ENCODE peak calls at places on chromosomes 13 and 19, in seven cellular contexts. P, O, A, T, Q, G and I are unnamed samples.

GRCh38 chr19:49157445-49158224 is at the start of gene TRPM4:
- DNase-seq in P (peak; percentile 96), O (peak; percentile 95), A (peak; percentile 97), T (peak; percentile 91), Q (peak; percentile 26), G (no peak), I (no peak)

GRCh38 chr19:45878043-45878794 is 7.7 kb downstream of the IRF2BP1 start:
- DNase-seq in P (peak; percentile 12), O (no peak), A (no peak), T (no peak), Q (no peak), G (no peak), I (no peak)

GRCh38 chr13:32209670-32210069 is 105.5 kb downstream of the ZAR1L start:
- DNase-seq in P (no peak), O (no peak), A (no peak), T (no peak), Q (no peak), G (no peak), I (no peak)

GRCh38 chr19:55636723-55637122 is 4.1 kb upstream of the ZNF580 start:
- DNase-seq in P (no peak), O (no peak), A (no peak), T (no peak), Q (no peak), G (no peak), I (no peak)

GRCh38 chr19:4374451-4375163 is 25.7 kb downstream of the SH3GL1 start:
- DNase-seq in P (peak; percentile 90), O (no peak), A (no peak), T (peak; percentile 88), Q (no peak), G (no peak), I (peak; percentile 87)

GRCh38 chr19:49097453-49098288 is 12.4 kb downstream of the SNRNP70 start:
- DNase-seq in P (peak; percentile 88), O (peak; percentile 67), A (peak; percentile 82), T (peak; percentile 52), Q (peak; percentile 74), G (peak; percentile 61), I (peak; percentile 68)

GRCh38 chr19:5038631-5039271 is 69.8 kb downstream of the KDM4B start:
- DNase-seq in P (peak; percentile 56), O (no peak), A (peak; percentile 54), T (no peak), Q (no peak), G (no peak), I (no peak)

GRCh38 chr13:34107814-34108213 is 289.9 kb downstream of the RFC3 start:
- DNase-seq in P (no peak), O (no peak), A (no peak), T (no peak), Q (no peak), G (no peak), I (no peak)

GRCh38 chr13:110561335-110562033 is at the start of gene RAB20:
- DNase-seq in P (peak; percentile 72), O (peak; percentile 92), A (peak; percentile 79), T (peak; percentile 90), Q (peak; percentile 56), G (peak; percentile 57), I (peak; percentile 90)

GRCh38 chr13:100273576-100273975 is 184.7 kb downstream of the PCCA start:
- DNase-seq in P (no peak), O (no peak), A (no peak), T (no peak), Q (no peak), G (no peak), I (no peak)

GRCh38 chr13:66886248-66886647 is 343.9 kb downstream of the PCDH9 start:
- DNase-seq in P (no peak), O (no peak), A (no peak), T (no peak), Q (no peak), G (no peak), I (no peak)

GRCh38 chr19:628168-628567 is 5.2 kb downstream of the POLRMT start:
- DNase-seq in P (no peak), O (no peak), A (peak; percentile 80), T (no peak), Q (no peak), G (no peak), I (no peak)
- TF ChIP-seq CTCF in P (peak; percentile 53), O (no peak), A (peak; percentile 76), T (no peak), Q (no peak), G (no peak), I (peak; percentile 11)

DNA sequence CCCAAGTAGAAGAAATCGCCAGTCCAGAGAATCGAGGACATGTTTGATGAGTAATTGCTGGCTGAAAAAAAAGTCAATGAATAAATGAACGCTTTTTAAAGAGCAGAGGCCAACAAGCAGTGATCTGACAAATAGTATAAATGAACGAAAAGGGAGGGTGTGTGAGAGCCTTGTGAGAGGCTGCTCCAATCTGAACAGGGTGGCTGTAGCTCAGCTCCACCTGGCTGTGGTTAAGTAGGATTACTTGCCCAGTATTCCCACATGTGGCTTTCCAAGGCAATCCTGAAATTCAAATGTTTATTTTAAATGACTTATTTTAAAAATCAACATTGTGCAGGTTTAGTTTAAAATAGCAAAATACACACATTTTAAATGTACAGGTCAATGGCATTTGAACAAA is 117.0 kb downstream of the TSHZ3 start:
- DNase-seq in P (no peak), O (no peak), A (no peak), T (no peak), Q (no peak), G (no peak), I (no peak)
- TF ChIP-seq CTCF in P (no peak), O (no peak), A (no peak), T (no peak), Q (no peak), G (no peak), I (no peak)

DNA sequence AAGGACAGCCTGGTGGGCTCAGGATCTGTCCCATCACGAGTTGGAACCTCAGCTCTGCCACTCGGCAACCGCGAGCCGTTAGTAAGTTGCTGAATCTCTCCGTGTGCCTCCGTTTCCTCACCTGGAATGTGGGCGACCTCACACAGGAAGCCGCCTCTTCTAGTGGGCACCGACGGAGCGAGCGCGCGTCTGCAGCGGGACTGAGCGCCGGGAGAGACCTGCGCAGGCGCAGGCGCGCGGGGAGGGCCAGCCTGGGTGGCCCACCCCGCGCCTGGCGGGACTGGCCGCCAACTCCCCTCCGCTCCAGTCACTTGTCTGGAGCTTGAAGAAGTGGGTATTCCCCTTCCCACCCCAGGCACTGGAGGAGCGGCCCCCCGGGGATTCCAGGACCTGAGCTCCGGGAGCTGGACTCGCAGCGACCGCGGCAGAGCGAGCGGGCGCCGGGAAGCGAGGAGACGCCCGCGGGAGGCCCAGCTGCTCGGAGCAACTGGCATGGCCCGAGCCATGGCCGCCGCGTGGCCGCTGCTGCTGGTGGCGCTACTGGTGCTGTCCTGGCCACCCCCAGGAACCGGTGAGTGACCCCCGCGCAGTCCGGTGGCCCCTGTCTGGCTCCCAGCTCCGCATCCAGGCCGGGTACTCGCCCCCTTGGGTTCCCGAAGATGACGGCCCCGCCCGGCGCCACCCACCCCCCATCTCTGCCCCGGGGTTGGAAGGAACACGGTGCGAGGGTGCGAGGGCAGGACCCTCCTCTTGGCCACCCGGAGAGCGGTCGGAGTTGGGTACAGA is at the start of gene PVR:
- DNase-seq in P (peak; percentile 77), O (peak; percentile 81), A (peak; percentile 61), T (peak; percentile 53), Q (no peak), G (no peak), I (peak; percentile 54)
- TF ChIP-seq CTCF in P (no peak), O (no peak), A (no peak), T (no peak), Q (no peak), G (no peak), I (no peak)

GRCh38 chr13:106917024-106917491 is 349.1 kb upstream of the ARGLU1 start:
- DNase-seq in P (no peak), O (peak; percentile 61), A (peak; percentile 16), T (no peak), Q (no peak), G (no peak), I (no peak)
- TF ChIP-seq CTCF in P (no peak), O (no peak), A (no peak), T (no peak), Q (no peak), G (no peak), I (no peak)

DNA sequence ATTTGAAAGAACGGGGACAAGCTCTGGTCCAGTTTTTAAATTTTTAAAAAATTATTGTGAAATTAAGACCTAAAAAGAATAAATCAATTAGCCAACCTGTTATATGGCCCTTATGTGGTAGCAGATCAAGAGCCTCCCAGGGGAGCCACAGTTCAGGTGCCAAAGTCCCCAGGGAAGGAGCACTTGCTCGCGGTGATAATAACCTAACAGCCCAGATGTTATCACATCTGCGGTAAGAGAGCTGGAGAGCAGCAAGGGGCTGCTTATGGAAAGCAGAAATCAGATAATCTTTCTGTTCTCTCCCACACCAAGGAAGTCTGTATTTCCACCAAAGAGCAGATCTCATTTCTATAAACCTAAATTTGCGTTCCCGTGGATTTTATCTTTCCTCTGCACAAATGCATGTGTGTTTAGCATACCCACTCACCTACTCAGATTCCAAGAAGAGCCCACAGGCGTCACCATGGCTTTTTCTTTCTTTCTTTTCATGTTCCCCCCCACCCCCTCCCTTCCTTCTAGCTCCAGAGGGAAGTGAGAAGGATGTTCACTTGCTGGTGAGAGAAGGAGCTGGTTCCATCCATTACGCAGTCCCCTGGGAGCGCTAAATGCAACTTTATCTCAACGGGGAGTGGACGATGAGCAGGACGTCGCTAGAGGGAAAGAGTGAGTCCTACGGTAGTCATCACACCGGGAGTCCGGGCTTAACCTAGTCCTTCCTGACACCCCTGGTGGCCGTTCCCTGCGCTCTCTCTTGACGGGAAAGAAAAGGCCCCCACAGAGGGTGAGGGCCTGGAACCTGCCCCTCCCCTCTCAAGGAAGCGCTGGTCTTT is 1.6 kb upstream of the POU4F1 start:
- DNase-seq in P (no peak), O (no peak), A (peak; percentile 47), T (no peak), Q (no peak), G (no peak), I (no peak)
- TF ChIP-seq CTCF in P (no peak), O (no peak), A (no peak), T (no peak), Q (no peak), G (no peak), I (no peak)